ENCODE peak calls at places on chromosomes 3 and 15, in nine cellular contexts. One of them, this sample, is unnamed.

GRCh38 chr3:170356596-170357175 is 829 bp upstream of the SKIL start:
- DNase-seq in T47D: peak; percentile 89
- DNase-seq in neural progenitor cell: peak; percentile 93
- DNase-seq in adrenal gland: peak; percentile 83
- DNase-seq in T-cell: peak; percentile 60
- DNase-seq in H54: peak; percentile 84
- DNase-seq in neural crest cell: peak; percentile 67
- DNase-seq in COR-L47: peak; percentile 86
- DNase-seq in HFF-Myc: no peak
- DNase-seq in this sample: peak; percentile 62

GRCh38 chr3:51796859-51797258 is 17.8 kb upstream of the IQCF6 start:
- DNase-seq in T47D: no peak
- DNase-seq in neural progenitor cell: no peak
- DNase-seq in adrenal gland: no peak
- DNase-seq in T-cell: no peak
- DNase-seq in H54: no peak
- DNase-seq in neural crest cell: no peak
- DNase-seq in COR-L47: no peak
- DNase-seq in HFF-Myc: no peak
- DNase-seq in this sample: no peak

GRCh38 chr3:141863497-141863896 is 12.9 kb upstream of the ATP1B3 start:
- DNase-seq in T47D: no peak
- DNase-seq in neural progenitor cell: no peak
- DNase-seq in adrenal gland: no peak
- DNase-seq in T-cell: no peak
- DNase-seq in H54: no peak
- DNase-seq in neural crest cell: no peak
- DNase-seq in COR-L47: no peak
- DNase-seq in HFF-Myc: no peak
- DNase-seq in this sample: no peak

GRCh38 chr3:161660706-161661105 is 164.1 kb downstream of the OTOL1 start:
- DNase-seq in T47D: no peak
- DNase-seq in neural progenitor cell: no peak
- DNase-seq in adrenal gland: no peak
- DNase-seq in T-cell: no peak
- DNase-seq in H54: no peak
- DNase-seq in neural crest cell: no peak
- DNase-seq in COR-L47: no peak
- DNase-seq in HFF-Myc: no peak
- DNase-seq in this sample: no peak

GRCh38 chr15:70703483-70703882 is 59.9 kb downstream of the UACA start:
- DNase-seq in T47D: no peak
- DNase-seq in neural progenitor cell: peak; percentile 30
- DNase-seq in adrenal gland: peak; percentile 28
- DNase-seq in T-cell: no peak
- DNase-seq in H54: no peak
- DNase-seq in neural crest cell: no peak
- DNase-seq in COR-L47: no peak
- DNase-seq in HFF-Myc: no peak
- DNase-seq in this sample: peak; percentile 36

GRCh38 chr3:28308196-28308595 is 40.3 kb upstream of the ZCWPW2 start:
- DNase-seq in T47D: no peak
- DNase-seq in neural progenitor cell: no peak
- DNase-seq in adrenal gland: no peak
- DNase-seq in T-cell: no peak
- DNase-seq in H54: no peak
- DNase-seq in neural crest cell: no peak
- DNase-seq in COR-L47: no peak
- DNase-seq in HFF-Myc: no peak
- DNase-seq in this sample: no peak

GRCh38 chr3:126773167-126773566 is 69.1 kb downstream of the CHCHD6 start:
- DNase-seq in T47D: peak; percentile 19
- DNase-seq in neural progenitor cell: no peak
- DNase-seq in adrenal gland: no peak
- DNase-seq in T-cell: no peak
- DNase-seq in H54: no peak
- DNase-seq in neural crest cell: no peak
- DNase-seq in COR-L47: no peak
- DNase-seq in HFF-Myc: no peak
- DNase-seq in this sample: no peak

GRCh38 chr3:39124876-39125836 is 17.7 kb downstream of the TTC21A start:
- DNase-seq in T47D: peak; percentile 84
- DNase-seq in neural progenitor cell: peak; percentile 26
- DNase-seq in adrenal gland: no peak
- DNase-seq in T-cell: no peak
- DNase-seq in H54: no peak
- DNase-seq in neural crest cell: no peak
- DNase-seq in COR-L47: no peak
- DNase-seq in HFF-Myc: no peak
- DNase-seq in this sample: no peak

GRCh38 chr15:71228403-71228802 is 113.1 kb downstream of the THSD4 start:
- DNase-seq in T47D: no peak
- DNase-seq in neural progenitor cell: peak; percentile 19
- DNase-seq in adrenal gland: no peak
- DNase-seq in T-cell: no peak
- DNase-seq in H54: no peak
- DNase-seq in neural crest cell: no peak
- DNase-seq in COR-L47: no peak
- DNase-seq in HFF-Myc: no peak
- DNase-seq in this sample: no peak

GRCh38 chr3:133977568-133977967 is 52.2 kb downstream of the SLCO2A1 start:
- DNase-seq in T47D: no peak
- DNase-seq in neural progenitor cell: no peak
- DNase-seq in adrenal gland: peak; percentile 16
- DNase-seq in T-cell: no peak
- DNase-seq in H54: no peak
- DNase-seq in neural crest cell: no peak
- DNase-seq in COR-L47: no peak
- DNase-seq in HFF-Myc: no peak
- DNase-seq in this sample: no peak

GRCh38 chr3:99794485-99794884 is 23.2 kb upstream of the CMSS1 start:
- DNase-seq in T47D: no peak
- DNase-seq in neural progenitor cell: no peak
- DNase-seq in adrenal gland: no peak
- DNase-seq in T-cell: no peak
- DNase-seq in H54: no peak
- DNase-seq in neural crest cell: no peak
- DNase-seq in COR-L47: no peak
- DNase-seq in HFF-Myc: no peak
- DNase-seq in this sample: no peak

GRCh38 chr15:90683876-90684275 is 33.3 kb upstream of the BLM start:
- DNase-seq in T47D: no peak
- DNase-seq in neural progenitor cell: peak; percentile 15
- DNase-seq in adrenal gland: no peak
- DNase-seq in T-cell: no peak
- DNase-seq in H54: no peak
- DNase-seq in neural crest cell: no peak
- DNase-seq in COR-L47: no peak
- DNase-seq in HFF-Myc: no peak
- DNase-seq in this sample: no peak

GRCh38 chr3:140505256-140505655 is 172.6 kb upstream of the TRIM42 start:
- DNase-seq in T47D: peak; percentile 60
- DNase-seq in neural progenitor cell: peak; percentile 58
- DNase-seq in adrenal gland: no peak
- DNase-seq in T-cell: no peak
- DNase-seq in H54: no peak
- DNase-seq in neural crest cell: peak; percentile 2
- DNase-seq in COR-L47: peak; percentile 35
- DNase-seq in HFF-Myc: no peak
- DNase-seq in this sample: no peak

GRCh38 chr15:83323296-83323711 is 38.8 kb upstream of the BNC1 start:
- DNase-seq in T47D: no peak
- DNase-seq in neural progenitor cell: no peak
- DNase-seq in adrenal gland: no peak
- DNase-seq in T-cell: no peak
- DNase-seq in H54: no peak
- DNase-seq in neural crest cell: no peak
- DNase-seq in COR-L47: no peak
- DNase-seq in HFF-Myc: peak; percentile 97
- DNase-seq in this sample: peak; percentile 82

GRCh38 chr3:58463181-58463941 is 28.5 kb upstream of the KCTD6 start:
- DNase-seq in T47D: peak; percentile 88
- DNase-seq in neural progenitor cell: peak; percentile 77
- DNase-seq in adrenal gland: peak; percentile 84
- DNase-seq in T-cell: peak; percentile 62
- DNase-seq in H54: peak; percentile 87
- DNase-seq in neural crest cell: peak; percentile 60
- DNase-seq in COR-L47: peak; percentile 56
- DNase-seq in HFF-Myc: peak; percentile 58
- DNase-seq in this sample: peak; percentile 86

GRCh38 chr3:12353796-12354505 is 65.1 kb downstream of the PPARG start:
- DNase-seq in T47D: no peak
- DNase-seq in neural progenitor cell: no peak
- DNase-seq in adrenal gland: no peak
- DNase-seq in T-cell: no peak
- DNase-seq in H54: no peak
- DNase-seq in neural crest cell: no peak
- DNase-seq in COR-L47: no peak
- DNase-seq in HFF-Myc: no peak
- DNase-seq in this sample: no peak

GRCh38 chr3:46442591-46443530 is 21.8 kb downstream of the LTF start:
- DNase-seq in T47D: no peak
- DNase-seq in neural progenitor cell: peak; percentile 60
- DNase-seq in adrenal gland: no peak
- DNase-seq in T-cell: peak; percentile 41
- DNase-seq in H54: no peak
- DNase-seq in neural crest cell: peak; percentile 40
- DNase-seq in COR-L47: no peak
- DNase-seq in HFF-Myc: peak; percentile 16
- DNase-seq in this sample: peak; percentile 28

GRCh38 chr3:46900007-46900292 is 22.4 kb downstream of the PTH1R start:
- DNase-seq in T47D: no peak
- DNase-seq in neural progenitor cell: no peak
- DNase-seq in adrenal gland: no peak
- DNase-seq in T-cell: no peak
- DNase-seq in H54: no peak
- DNase-seq in neural crest cell: no peak
- DNase-seq in COR-L47: peak; percentile 65
- DNase-seq in HFF-Myc: no peak
- DNase-seq in this sample: no peak

GRCh38 chr3:112470791-112471190 is 28.5 kb downstream of the BTLA start:
- DNase-seq in T47D: no peak
- DNase-seq in neural progenitor cell: no peak
- DNase-seq in adrenal gland: no peak
- DNase-seq in T-cell: no peak
- DNase-seq in H54: no peak
- DNase-seq in neural crest cell: no peak
- DNase-seq in COR-L47: no peak
- DNase-seq in HFF-Myc: no peak
- DNase-seq in this sample: no peak

GRCh38 chr3:18843188-18843587 is 305.1 kb upstream of the KCNH8 start:
- DNase-seq in T47D: peak; percentile 100
- DNase-seq in neural progenitor cell: no peak
- DNase-seq in adrenal gland: no peak
- DNase-seq in T-cell: no peak
- DNase-seq in H54: no peak
- DNase-seq in neural crest cell: no peak
- DNase-seq in COR-L47: no peak
- DNase-seq in HFF-Myc: no peak
- DNase-seq in this sample: no peak

GRCh38 chr3:178405456-178405970 is 130.7 kb upstream of the KCNMB2 start:
- DNase-seq in T47D: no peak
- DNase-seq in neural progenitor cell: no peak
- DNase-seq in adrenal gland: no peak
- DNase-seq in T-cell: no peak
- DNase-seq in H54: no peak
- DNase-seq in neural crest cell: no peak
- DNase-seq in COR-L47: no peak
- DNase-seq in HFF-Myc: no peak
- DNase-seq in this sample: no peak

GRCh38 chr3:132573657-132574260 is 23.3 kb upstream of the ACKR4 start:
- DNase-seq in T47D: no peak
- DNase-seq in neural progenitor cell: no peak
- DNase-seq in adrenal gland: no peak
- DNase-seq in T-cell: no peak
- DNase-seq in H54: no peak
- DNase-seq in neural crest cell: no peak
- DNase-seq in COR-L47: no peak
- DNase-seq in HFF-Myc: no peak
- DNase-seq in this sample: no peak

GRCh38 chr3:170862618-170863374 is 7.2 kb downstream of the RPL22L1 start:
- DNase-seq in T47D: peak; percentile 25
- DNase-seq in neural progenitor cell: no peak
- DNase-seq in adrenal gland: no peak
- DNase-seq in T-cell: no peak
- DNase-seq in H54: no peak
- DNase-seq in neural crest cell: no peak
- DNase-seq in COR-L47: no peak
- DNase-seq in HFF-Myc: no peak
- DNase-seq in this sample: no peak

GRCh38 chr15:90869601-90870353 is 1.4 kb downstream of the FURIN start:
- DNase-seq in T47D: no peak
- DNase-seq in neural progenitor cell: peak; percentile 61
- DNase-seq in adrenal gland: peak; percentile 61
- DNase-seq in T-cell: peak; percentile 45
- DNase-seq in H54: peak; percentile 50
- DNase-seq in neural crest cell: peak; percentile 29
- DNase-seq in COR-L47: no peak
- DNase-seq in HFF-Myc: peak; percentile 72
- DNase-seq in this sample: no peak

GRCh38 chr3:4147719-4148118 is 155.4 kb upstream of the SETMAR start:
- DNase-seq in T47D: no peak
- DNase-seq in neural progenitor cell: no peak
- DNase-seq in adrenal gland: no peak
- DNase-seq in T-cell: no peak
- DNase-seq in H54: no peak
- DNase-seq in neural crest cell: no peak
- DNase-seq in COR-L47: no peak
- DNase-seq in HFF-Myc: no peak
- DNase-seq in this sample: no peak

GRCh38 chr15:70474682-70475438 is 288.5 kb downstream of the UACA start:
- DNase-seq in T47D: peak; percentile 92
- DNase-seq in neural progenitor cell: no peak
- DNase-seq in adrenal gland: no peak
- DNase-seq in T-cell: no peak
- DNase-seq in H54: peak; percentile 80
- DNase-seq in neural crest cell: no peak
- DNase-seq in COR-L47: peak; percentile 87
- DNase-seq in HFF-Myc: no peak
- DNase-seq in this sample: peak; percentile 96

GRCh38 chr3:99624536-99625236 is 13.7 kb upstream of the COL8A1 start:
- DNase-seq in T47D: no peak
- DNase-seq in neural progenitor cell: no peak
- DNase-seq in adrenal gland: no peak
- DNase-seq in T-cell: no peak
- DNase-seq in H54: no peak
- DNase-seq in neural crest cell: no peak
- DNase-seq in COR-L47: no peak
- DNase-seq in HFF-Myc: no peak
- DNase-seq in this sample: no peak

GRCh38 chr15:69031013-69032001 is 16.8 kb downstream of the NOX5 start:
- DNase-seq in T47D: peak; percentile 83
- DNase-seq in neural progenitor cell: peak; percentile 82
- DNase-seq in adrenal gland: peak; percentile 57
- DNase-seq in T-cell: peak; percentile 8
- DNase-seq in H54: no peak
- DNase-seq in neural crest cell: peak; percentile 34
- DNase-seq in COR-L47: no peak
- DNase-seq in HFF-Myc: no peak
- DNase-seq in this sample: peak; percentile 82

GRCh38 chr3:108090066-108090700 is 648 bp downstream of the CD47 start:
- DNase-seq in T47D: peak; percentile 51
- DNase-seq in neural progenitor cell: peak; percentile 48
- DNase-seq in adrenal gland: peak; percentile 38
- DNase-seq in T-cell: peak; percentile 57
- DNase-seq in H54: no peak
- DNase-seq in neural crest cell: peak; percentile 19
- DNase-seq in COR-L47: peak; percentile 63
- DNase-seq in HFF-Myc: no peak
- DNase-seq in this sample: no peak

GRCh38 chr3:19739504-19739903 is 194.5 kb downstream of the EFHB start:
- DNase-seq in T47D: no peak
- DNase-seq in neural progenitor cell: no peak
- DNase-seq in adrenal gland: no peak
- DNase-seq in T-cell: no peak
- DNase-seq in H54: no peak
- DNase-seq in neural crest cell: no peak
- DNase-seq in COR-L47: no peak
- DNase-seq in HFF-Myc: no peak
- DNase-seq in this sample: no peak

GRCh38 chr3:130345487-130346079 is at the start of gene COL6A5:
- DNase-seq in T47D: no peak
- DNase-seq in neural progenitor cell: peak; percentile 66
- DNase-seq in adrenal gland: no peak
- DNase-seq in T-cell: no peak
- DNase-seq in H54: no peak
- DNase-seq in neural crest cell: peak; percentile 5
- DNase-seq in COR-L47: no peak
- DNase-seq in HFF-Myc: no peak
- DNase-seq in this sample: no peak